ENCODE peak calls at places on chromosome 11, in eight cellular contexts. One of them, this sample, is unnamed.

GRCh38 chr11:72524711-72525110 is 90.4 kb upstream of the CLPB start:
- DNase-seq in ACHN: no peak
- DNase-seq in AG10803: peak; percentile 37
- DNase-seq in mucosa of descending colon: no peak
- DNase-seq in HL-60: no peak
- DNase-seq in amniotic stem cell: no peak
- DNase-seq in NB4: no peak
- DNase-seq in stimulated activated CD8-positive, alpha-beta memory T cell treated with anti-CD3 and anti-CD28 coated beads, Interleukin-15, amount 100 ng/mL, for 4 hours: no peak
- DNase-seq in this sample: no peak

GRCh38 chr11:44443836-44444769 is 121.4 kb upstream of the CD82 start:
- DNase-seq in amniotic stem cell: no peak
- DNase-seq in ACHN: no peak
- DNase-seq in stimulated activated CD8-positive, alpha-beta memory T cell treated with anti-CD3 and anti-CD28 coated beads, Interleukin-15, amount 100 ng/mL, for 4 hours: no peak
- DNase-seq in mucosa of descending colon: no peak
- DNase-seq in HL-60: no peak
- DNase-seq in NB4: no peak
- DNase-seq in AG10803: no peak
- DNase-seq in this sample: no peak

GRCh38 chr11:18192988-18193387 is 20.4 kb downstream of the MRGPRX4 start:
- DNase-seq in mucosa of descending colon: no peak
- DNase-seq in amniotic stem cell: no peak
- DNase-seq in NB4: no peak
- DNase-seq in ACHN: no peak
- DNase-seq in AG10803: no peak
- DNase-seq in stimulated activated CD8-positive, alpha-beta memory T cell treated with anti-CD3 and anti-CD28 coated beads, Interleukin-15, amount 100 ng/mL, for 4 hours: no peak
- DNase-seq in HL-60: no peak
- DNase-seq in this sample: no peak

GRCh38 chr11:75554258-75555022 is 7.6 kb upstream of the SERPINH1 start:
- DNase-seq in stimulated activated CD8-positive, alpha-beta memory T cell treated with anti-CD3 and anti-CD28 coated beads, Interleukin-15, amount 100 ng/mL, for 4 hours: no peak
- DNase-seq in ACHN: no peak
- DNase-seq in amniotic stem cell: peak; percentile 91
- DNase-seq in HL-60: no peak
- DNase-seq in NB4: no peak
- DNase-seq in AG10803: peak; percentile 100
- DNase-seq in mucosa of descending colon: peak; percentile 88
- DNase-seq in this sample: peak; percentile 72

GRCh38 chr11:88345408-88345807 is 7.9 kb upstream of the CTSC start:
- DNase-seq in mucosa of descending colon: no peak
- DNase-seq in HL-60: no peak
- DNase-seq in ACHN: peak; percentile 49
- DNase-seq in NB4: peak; percentile 77
- DNase-seq in stimulated activated CD8-positive, alpha-beta memory T cell treated with anti-CD3 and anti-CD28 coated beads, Interleukin-15, amount 100 ng/mL, for 4 hours: no peak
- DNase-seq in AG10803: peak; percentile 34
- DNase-seq in amniotic stem cell: no peak
- DNase-seq in this sample: no peak

GRCh38 chr11:78069465-78069864 is 5.8 kb downstream of the THRSP start:
- DNase-seq in ACHN: no peak
- DNase-seq in NB4: no peak
- DNase-seq in HL-60: no peak
- DNase-seq in mucosa of descending colon: no peak
- DNase-seq in stimulated activated CD8-positive, alpha-beta memory T cell treated with anti-CD3 and anti-CD28 coated beads, Interleukin-15, amount 100 ng/mL, for 4 hours: no peak
- DNase-seq in amniotic stem cell: no peak
- DNase-seq in AG10803: no peak
- DNase-seq in this sample: no peak

GRCh38 chr11:62542111-62542745 is 4.4 kb downstream of the AHNAK start:
- DNase-seq in amniotic stem cell: no peak
- DNase-seq in ACHN: no peak
- DNase-seq in stimulated activated CD8-positive, alpha-beta memory T cell treated with anti-CD3 and anti-CD28 coated beads, Interleukin-15, amount 100 ng/mL, for 4 hours: no peak
- DNase-seq in mucosa of descending colon: peak; percentile 85
- DNase-seq in HL-60: no peak
- DNase-seq in NB4: no peak
- DNase-seq in AG10803: no peak
- DNase-seq in this sample: peak; percentile 84

GRCh38 chr11:63944987-63945386 is 6.2 kb downstream of the NAA40 start:
- DNase-seq in NB4: no peak
- DNase-seq in amniotic stem cell: no peak
- DNase-seq in AG10803: peak; percentile 45
- DNase-seq in stimulated activated CD8-positive, alpha-beta memory T cell treated with anti-CD3 and anti-CD28 coated beads, Interleukin-15, amount 100 ng/mL, for 4 hours: no peak
- DNase-seq in mucosa of descending colon: no peak
- DNase-seq in ACHN: no peak
- DNase-seq in HL-60: no peak
- DNase-seq in this sample: peak; percentile 38

GRCh38 chr11:113397212-113397611 is 9.6 kb downstream of the ANKK1 start:
- DNase-seq in AG10803: no peak
- DNase-seq in amniotic stem cell: no peak
- DNase-seq in stimulated activated CD8-positive, alpha-beta memory T cell treated with anti-CD3 and anti-CD28 coated beads, Interleukin-15, amount 100 ng/mL, for 4 hours: no peak
- DNase-seq in mucosa of descending colon: no peak
- DNase-seq in NB4: no peak
- DNase-seq in ACHN: no peak
- DNase-seq in HL-60: no peak
- DNase-seq in this sample: no peak

GRCh38 chr11:119116235-119116594 is 5.2 kb upstream of the HINFP start:
- DNase-seq in ACHN: no peak
- DNase-seq in NB4: no peak
- DNase-seq in AG10803: no peak
- DNase-seq in amniotic stem cell: no peak
- DNase-seq in mucosa of descending colon: peak; percentile 54
- DNase-seq in stimulated activated CD8-positive, alpha-beta memory T cell treated with anti-CD3 and anti-CD28 coated beads, Interleukin-15, amount 100 ng/mL, for 4 hours: no peak
- DNase-seq in HL-60: no peak
- DNase-seq in this sample: no peak

GRCh38 chr11:10158461-10158860 is 135.6 kb downstream of the SBF2 start:
- DNase-seq in AG10803: no peak
- DNase-seq in mucosa of descending colon: no peak
- DNase-seq in HL-60: no peak
- DNase-seq in ACHN: no peak
- DNase-seq in amniotic stem cell: no peak
- DNase-seq in NB4: no peak
- DNase-seq in stimulated activated CD8-positive, alpha-beta memory T cell treated with anti-CD3 and anti-CD28 coated beads, Interleukin-15, amount 100 ng/mL, for 4 hours: no peak
- DNase-seq in this sample: no peak

GRCh38 chr11:44883277-44883676 is 67.4 kb downstream of the TP53I11 start:
- DNase-seq in amniotic stem cell: no peak
- DNase-seq in NB4: no peak
- DNase-seq in HL-60: no peak
- DNase-seq in AG10803: no peak
- DNase-seq in mucosa of descending colon: no peak
- DNase-seq in stimulated activated CD8-positive, alpha-beta memory T cell treated with anti-CD3 and anti-CD28 coated beads, Interleukin-15, amount 100 ng/mL, for 4 hours: no peak
- DNase-seq in ACHN: no peak
- DNase-seq in this sample: peak; percentile 24

GRCh38 chr11:128530119-128531091 is 57.0 kb downstream of the ETS1 start:
- DNase-seq in HL-60: no peak
- DNase-seq in amniotic stem cell: peak; percentile 48
- DNase-seq in NB4: no peak
- DNase-seq in mucosa of descending colon: no peak
- DNase-seq in ACHN: no peak
- DNase-seq in stimulated activated CD8-positive, alpha-beta memory T cell treated with anti-CD3 and anti-CD28 coated beads, Interleukin-15, amount 100 ng/mL, for 4 hours: no peak
- DNase-seq in AG10803: peak; percentile 97
- DNase-seq in this sample: no peak

GRCh38 chr11:128948583-128948982 is 5.9 kb upstream of the TP53AIP1 start:
- DNase-seq in HL-60: no peak
- DNase-seq in mucosa of descending colon: no peak
- DNase-seq in NB4: no peak
- DNase-seq in amniotic stem cell: no peak
- DNase-seq in ACHN: no peak
- DNase-seq in stimulated activated CD8-positive, alpha-beta memory T cell treated with anti-CD3 and anti-CD28 coated beads, Interleukin-15, amount 100 ng/mL, for 4 hours: no peak
- DNase-seq in AG10803: no peak
- DNase-seq in this sample: no peak

GRCh38 chr11:119282495-119282894 is 34.4 kb downstream of the MCAM start:
- DNase-seq in AG10803: no peak
- DNase-seq in mucosa of descending colon: no peak
- DNase-seq in ACHN: no peak
- DNase-seq in NB4: peak; percentile 77
- DNase-seq in HL-60: no peak
- DNase-seq in stimulated activated CD8-positive, alpha-beta memory T cell treated with anti-CD3 and anti-CD28 coated beads, Interleukin-15, amount 100 ng/mL, for 4 hours: no peak
- DNase-seq in amniotic stem cell: no peak
- DNase-seq in this sample: no peak

GRCh38 chr11:64829536-64830251 is 14.8 kb downstream of the CDC42BPG start:
- DNase-seq in mucosa of descending colon: no peak
- DNase-seq in ACHN: no peak
- DNase-seq in HL-60: no peak
- DNase-seq in NB4: no peak
- DNase-seq in stimulated activated CD8-positive, alpha-beta memory T cell treated with anti-CD3 and anti-CD28 coated beads, Interleukin-15, amount 100 ng/mL, for 4 hours: no peak
- DNase-seq in amniotic stem cell: no peak
- DNase-seq in AG10803: no peak
- DNase-seq in this sample: no peak

GRCh38 chr11:120467627-120468026 is 43.9 kb upstream of the GRIK4 start:
- DNase-seq in NB4: no peak
- DNase-seq in ACHN: no peak
- DNase-seq in AG10803: no peak
- DNase-seq in amniotic stem cell: no peak
- DNase-seq in HL-60: no peak
- DNase-seq in mucosa of descending colon: no peak
- DNase-seq in stimulated activated CD8-positive, alpha-beta memory T cell treated with anti-CD3 and anti-CD28 coated beads, Interleukin-15, amount 100 ng/mL, for 4 hours: no peak
- DNase-seq in this sample: no peak

GRCh38 chr11:14454861-14455632 is 44.6 kb downstream of the COPB1 start:
- DNase-seq in NB4: peak; percentile 22
- DNase-seq in amniotic stem cell: no peak
- DNase-seq in ACHN: peak; percentile 25
- DNase-seq in mucosa of descending colon: no peak
- DNase-seq in HL-60: no peak
- DNase-seq in stimulated activated CD8-positive, alpha-beta memory T cell treated with anti-CD3 and anti-CD28 coated beads, Interleukin-15, amount 100 ng/mL, for 4 hours: no peak
- DNase-seq in AG10803: peak; percentile 31
- DNase-seq in this sample: no peak

GRCh38 chr11:110787680-110788079 is 75.4 kb upstream of the ARHGAP20 start:
- DNase-seq in AG10803: no peak
- DNase-seq in mucosa of descending colon: no peak
- DNase-seq in ACHN: no peak
- DNase-seq in amniotic stem cell: no peak
- DNase-seq in NB4: no peak
- DNase-seq in HL-60: no peak
- DNase-seq in stimulated activated CD8-positive, alpha-beta memory T cell treated with anti-CD3 and anti-CD28 coated beads, Interleukin-15, amount 100 ng/mL, for 4 hours: no peak
- DNase-seq in this sample: no peak

GRCh38 chr11:63845305-63845704 is 6.4 kb downstream of the MARK2 start:
- DNase-seq in HL-60: no peak
- DNase-seq in NB4: no peak
- DNase-seq in AG10803: peak; percentile 70
- DNase-seq in ACHN: no peak
- DNase-seq in mucosa of descending colon: no peak
- DNase-seq in stimulated activated CD8-positive, alpha-beta memory T cell treated with anti-CD3 and anti-CD28 coated beads, Interleukin-15, amount 100 ng/mL, for 4 hours: no peak
- DNase-seq in amniotic stem cell: peak; percentile 43
- DNase-seq in this sample: no peak

GRCh38 chr11:44978961-44979331 is 28.3 kb upstream of the TP53I11 start:
- DNase-seq in NB4: no peak
- DNase-seq in mucosa of descending colon: peak; percentile 84
- DNase-seq in HL-60: no peak
- DNase-seq in amniotic stem cell: no peak
- DNase-seq in AG10803: no peak
- DNase-seq in stimulated activated CD8-positive, alpha-beta memory T cell treated with anti-CD3 and anti-CD28 coated beads, Interleukin-15, amount 100 ng/mL, for 4 hours: no peak
- DNase-seq in ACHN: no peak
- DNase-seq in this sample: peak; percentile 93

GRCh38 chr11:47616726-47617416 is 22.7 kb upstream of the C1QTNF4 start:
- DNase-seq in mucosa of descending colon: no peak
- DNase-seq in HL-60: peak; percentile 46
- DNase-seq in stimulated activated CD8-positive, alpha-beta memory T cell treated with anti-CD3 and anti-CD28 coated beads, Interleukin-15, amount 100 ng/mL, for 4 hours: no peak
- DNase-seq in amniotic stem cell: peak; percentile 67
- DNase-seq in AG10803: peak; percentile 85
- DNase-seq in ACHN: peak; percentile 40
- DNase-seq in NB4: peak; percentile 80
- DNase-seq in this sample: peak; percentile 38

This sample was measured in colonic mucosa.